ENCODE peak calls at places on chromosomes 12 and 14, in five cellular contexts. Q is uterus, P is hepatocyte, G is psoas muscle, O is left ventricle myocardium inferior. N is an unnamed sample. For H3K9me3, the result is how much of the 10 kb centered on the place peaks cover.

GRCh38 chr12:14841761-14842160 is 1.6 kb downstream of the ART4 start:
- DNase-seq in P (peak), O (peak), G (peak), Q (peak), N (peak)

GRCh38 chr14:28756896-28757570 is 9.6 kb upstream of the FOXG1 start:
- DNase-seq in O (no peak), P (peak), Q (no peak), G (no peak), N (peak)

GRCh38 chr12:14238224-14238792 is 127.2 kb upstream of the ATF7IP start:
- DNase-seq in Q (no peak), P (peak), G (no peak), O (no peak), N (no peak)

GRCh38 chr14:80425686-80426085 is 214.4 kb upstream of the DIO2 start:
- DNase-seq in Q (no peak), G (no peak), O (no peak), P (peak), N (no peak)

GRCh38 chr12:18983854-18984253 is 145.7 kb upstream of the PLEKHA5 start:
- DNase-seq in Q (no peak), P (no peak), G (no peak), O (no peak), N (no peak)

GRCh38 chr12:104911942-104912341 is 46.1 kb downstream of the SLC41A2 start:
- DNase-seq in O (no peak), P (no peak), G (no peak), Q (no peak), N (no peak)

GRCh38 chr14:38611928-38612327 is 356.0 kb upstream of the CLEC14A start:
- DNase-seq in Q (no peak), G (no peak), P (no peak), O (no peak), N (no peak)

GRCh38 chr14:90087433-90087832 is 25.6 kb downstream of the KCNK13 start:
- DNase-seq in Q (no peak), O (peak), G (peak), P (no peak), N (no peak)

GRCh38 chr14:88825503-88825902 is 1.1 kb downstream of the TTC8 start:
- DNase-seq in Q (no peak), O (no peak), G (no peak), P (no peak), N (no peak)

GRCh38 chr12:14214495-14214894 is 151.0 kb upstream of the ATF7IP start:
- DNase-seq in O (no peak), P (no peak), G (no peak), Q (no peak), N (no peak)

GRCh38 chr14:23563473-23564180 is 4.0 kb downstream of the AP1G2 start:
- DNase-seq in P (no peak), O (no peak), Q (no peak), G (no peak), N (no peak)

GRCh38 chr14:49427117-49427516 is 159.1 kb downstream of the RPS29 start:
- DNase-seq in G (no peak), Q (no peak), O (no peak), P (no peak), N (peak)

GRCh38 chr12:30515351-30515750 is 180.3 kb downstream of the IPO8 start:
- DNase-seq in O (no peak), G (no peak), P (peak), Q (no peak), N (no peak)

GRCh38 chr12:108117163-108117849 is 11.8 kb upstream of the WSCD2 start:
- DNase-seq in Q (no peak), G (no peak), P (no peak), O (no peak), N (peak)

GRCh38 chr12:123058471-123058870 is 78.0 kb downstream of the ARL6IP4 start:
- DNase-seq in O (no peak), P (no peak), G (no peak), Q (no peak), N (no peak)

GRCh38 chr14:101571004-101571403 is 9.7 kb downstream of the DIO3 start:
- DNase-seq in G (no peak), O (no peak), Q (no peak), P (no peak), N (no peak)

GRCh38 chr12:75526655-75527511 is 15.5 kb upstream of the KRR1 start:
- DNase-seq in O (no peak), G (no peak), Q (no peak), P (peak), N (peak)

GRCh38 chr12:48998497-48999353 is 450 bp downstream of the DDN start:
- DNase-seq in G (peak), P (peak), O (no peak), Q (no peak), N (peak)

GRCh38 chr12:67394600-67394999 is 125.4 kb downstream of the CAND1 start:
- DNase-seq in G (peak), Q (peak), O (peak), P (no peak), N (peak)

GRCh38 chr14:92560106-92560865 is 46.7 kb downstream of the RIN3 start:
- DNase-seq in Q (no peak), P (no peak), O (no peak), G (no peak), N (no peak)

GRCh38 chr14:88998027-88998426 is 173.6 kb downstream of the TTC8 start:
- DNase-seq in O (no peak), P (no peak), G (no peak), Q (no peak), N (no peak)

GRCh38 chr14:23056257-23056955 is 914 bp downstream of the CDH24 start:
- DNase-seq in G (peak), O (peak), P (peak), Q (peak), N (peak)

GRCh38 chr14:63897706-63898105 is 44.9 kb downstream of the SYNE2 start:
- DNase-seq in P (no peak), Q (no peak), G (no peak), O (no peak), N (no peak)

GRCh38 chr12:67693895-67694294 is 45.4 kb downstream of the DYRK2 start:
- DNase-seq in G (no peak), O (no peak), P (no peak), Q (no peak), N (no peak)

GRCh38 chr14:68694516-68695235 is 98.2 kb downstream of the ZFP36L1 start:
- DNase-seq in G (no peak), Q (peak), P (no peak), O (no peak), N (no peak)

GRCh38 chr12:6183689-6184441 is 16.3 kb upstream of the CD9 start:
- DNase-seq in P (no peak), O (no peak), Q (no peak), G (no peak), N (peak)

GRCh38 chr14:94015223-94015622 is 10.9 kb upstream of the OTUB2 start:
- DNase-seq in G (no peak), O (no peak), Q (no peak), P (no peak), N (no peak)

GRCh38 chr14:72738181-72738611 is 155.7 kb downstream of the DPF3 start:
- DNase-seq in G (no peak), O (no peak), Q (no peak), P (no peak), N (no peak)

GRCh38 chr12:2902287-2902880 is 11.7 kb downstream of the TULP3 start:
- DNase-seq in Q (peak), G (no peak), O (no peak), P (peak), N (no peak)

GRCh38 chr12:104243551-104243950 is 28.0 kb downstream of the TXNRD1 start:
- DNase-seq in P (no peak), Q (no peak), G (no peak), O (no peak), N (no peak)

GRCh38 chr12:12800406-12801180 is 12.6 kb upstream of the DDX47 start:
- DNase-seq in P (peak), G (no peak), O (no peak), Q (no peak), N (peak)

GRCh38 chr12:88816201-88816600 is 235.9 kb upstream of the KITLG start:
- DNase-seq in O (no peak), G (no peak), P (no peak), Q (no peak), N (no peak)

GRCh38 chr12:4289334-4289878 is 15.8 kb downstream of the CCND2 start:
- DNase-seq in O (no peak), G (no peak), P (no peak), Q (no peak), N (peak)

GRCh38 chr12:125186471-125187147 is 121.4 kb downstream of the AACS start:
- DNase-seq in P (no peak), O (no peak), Q (no peak), G (no peak), N (peak)

DNA sequence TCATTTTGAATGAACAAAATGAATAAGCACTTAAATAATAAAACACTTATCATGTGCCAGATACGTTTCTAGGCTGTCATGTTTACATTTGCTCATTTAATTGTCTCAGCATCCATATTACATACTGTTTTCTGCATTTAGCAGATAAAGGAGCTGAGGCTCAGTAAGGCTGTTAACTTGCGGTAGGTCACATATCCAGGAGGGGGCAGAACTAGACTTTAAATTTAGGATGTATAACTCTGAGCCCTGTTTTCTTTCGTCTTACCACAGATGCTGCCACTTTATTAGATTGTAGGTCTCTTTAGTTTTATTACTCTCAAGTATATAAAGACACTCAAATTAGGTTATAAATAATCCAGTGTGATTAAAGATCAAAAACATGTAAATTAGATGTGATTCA is 17.7 kb downstream of the IRAK4 start:
- DNase-seq in Q (no peak), P (peak), G (no peak), O (no peak), N (no peak)
- TF ChIP-seq CTCF in Q (no peak), P (peak), G (peak), O (peak), N (peak)

GRCh38 chr12:93482721-93483120 is 15.4 kb downstream of the MRPL42 start:
- DNase-seq in O (no peak), Q (no peak), G (no peak), P (no peak), N (no peak)

GRCh38 chr12:93483151-93483807 is 16.0 kb downstream of the MRPL42 start:
- DNase-seq in P (no peak), Q (no peak), O (no peak), G (no peak), N (no peak)

DNA sequence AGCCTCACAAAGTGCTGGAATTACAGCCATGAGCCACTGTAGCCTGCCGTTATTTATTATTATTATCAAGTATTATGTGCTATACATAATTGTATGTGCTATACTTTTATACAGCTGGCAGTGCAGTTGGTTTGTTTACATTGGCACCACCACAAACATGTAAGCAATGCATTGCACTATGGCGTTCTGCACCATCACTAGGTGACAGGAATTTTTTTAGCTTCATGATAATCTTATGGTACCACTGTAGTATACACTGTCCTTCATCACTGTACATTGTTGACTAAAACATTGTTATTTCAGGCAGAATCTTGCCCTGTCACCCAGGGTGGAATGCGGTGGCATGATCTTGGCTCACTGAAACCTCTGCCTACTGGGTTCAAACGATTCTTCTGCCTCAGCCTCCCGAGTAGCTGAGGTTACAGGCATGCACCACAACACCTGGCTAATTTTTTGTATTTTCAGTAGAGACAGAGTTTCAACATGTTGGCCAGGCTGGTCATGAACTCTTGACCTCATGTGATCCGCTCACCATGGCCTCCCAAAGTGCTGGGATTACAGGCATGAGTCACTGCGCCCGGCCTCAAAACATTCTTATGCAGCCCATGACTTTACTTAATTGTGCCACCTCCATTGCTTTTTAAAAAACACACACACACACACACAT is 17.1 kb downstream of the MRPL42 start:
- DNase-seq in Q (no peak), O (no peak), P (no peak), G (no peak), N (no peak)
- H3K4me3 ChIP-seq in Q (no peak), O (no peak), P (no peak), G (no peak), N (no peak)

GRCh38 chr14:104246401-104247335 is 108.3 kb downstream of the KIF26A start:
- DNase-seq in O (no peak), G (no peak), Q (peak), P (no peak), N (no peak)
- H3K9me3 ChIP-seq in O (under half), G (under half), Q (under half), P (under half), N (under half)

DNA sequence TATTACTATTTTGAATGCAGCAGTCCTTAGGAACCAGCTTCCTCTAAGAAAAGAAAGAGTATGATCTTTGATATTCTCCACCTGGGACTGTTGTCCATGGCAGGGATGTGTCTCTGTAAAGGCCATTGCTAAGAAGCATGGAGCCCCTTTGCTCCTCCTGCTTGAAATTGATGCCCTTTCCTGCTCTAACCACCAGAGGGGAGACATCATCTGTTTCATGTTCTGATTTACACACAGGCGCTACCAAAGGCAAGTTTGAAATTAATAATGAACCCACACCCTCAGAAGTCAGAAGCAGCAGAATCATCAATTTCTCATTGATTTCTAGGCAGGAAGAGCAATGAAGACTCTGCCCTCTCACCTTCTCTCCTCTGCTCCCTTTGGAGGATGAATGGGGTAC is 253.8 kb downstream of the RMST start:
- DNase-seq in P (peak), O (no peak), Q (no peak), G (no peak), N (peak)
- TF ChIP-seq CTCF in P (peak), O (peak), Q (no peak), G (no peak), N (peak)

DNA sequence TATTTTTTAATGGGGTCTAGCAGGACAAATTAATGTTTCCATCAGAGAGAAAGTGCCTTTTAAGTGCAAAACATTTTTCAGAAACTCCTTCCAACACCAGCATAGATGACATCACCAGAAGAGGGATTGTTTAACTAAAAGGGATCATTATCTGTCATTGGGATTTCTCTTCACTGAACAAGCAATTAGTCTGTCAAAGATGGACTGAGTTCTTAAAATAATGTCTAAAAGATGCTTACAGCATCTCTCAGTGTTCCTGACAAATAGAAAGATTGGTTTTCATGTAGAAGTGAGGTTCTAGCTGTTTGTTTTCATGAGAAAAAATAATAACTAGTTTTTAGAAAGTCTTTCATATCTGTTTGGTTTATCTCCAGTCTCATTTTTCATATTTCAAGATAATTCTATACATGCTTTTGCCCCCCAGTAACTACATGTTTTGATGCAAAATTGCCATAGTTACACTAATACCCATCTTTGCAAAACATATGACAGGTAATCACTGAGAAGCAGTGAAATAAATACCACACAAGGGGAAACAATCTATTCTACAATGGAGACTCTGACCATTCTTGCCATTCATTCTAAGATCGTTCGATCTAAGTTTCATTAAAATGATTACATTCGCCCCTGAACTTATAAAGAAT is 850.3 kb downstream of the GALC start:
- DNase-seq in P (no peak), O (no peak), G (no peak), Q (no peak), N (no peak)
- H3K4me3 ChIP-seq in P (no peak), O (no peak), G (no peak), Q (no peak), N (no peak)

GRCh38 chr12:115023898-115024297 is 339.9 kb upstream of the TBX3 start:
- DNase-seq in G (no peak), P (no peak), O (no peak), Q (no peak), N (no peak)

GRCh38 chr12:115023279-115023678 is 339.3 kb upstream of the TBX3 start:
- DNase-seq in Q (no peak), O (peak), G (no peak), P (no peak), N (no peak)

GRCh38 chr12:115017346-115017745 is 333.4 kb upstream of the TBX3 start:
- DNase-seq in Q (no peak), G (no peak), P (no peak), O (no peak), N (no peak)

GRCh38 chr12:115024531-115024930 is 340.6 kb upstream of the TBX3 start:
- DNase-seq in P (no peak), Q (no peak), O (no peak), G (no peak), N (no peak)

DNA sequence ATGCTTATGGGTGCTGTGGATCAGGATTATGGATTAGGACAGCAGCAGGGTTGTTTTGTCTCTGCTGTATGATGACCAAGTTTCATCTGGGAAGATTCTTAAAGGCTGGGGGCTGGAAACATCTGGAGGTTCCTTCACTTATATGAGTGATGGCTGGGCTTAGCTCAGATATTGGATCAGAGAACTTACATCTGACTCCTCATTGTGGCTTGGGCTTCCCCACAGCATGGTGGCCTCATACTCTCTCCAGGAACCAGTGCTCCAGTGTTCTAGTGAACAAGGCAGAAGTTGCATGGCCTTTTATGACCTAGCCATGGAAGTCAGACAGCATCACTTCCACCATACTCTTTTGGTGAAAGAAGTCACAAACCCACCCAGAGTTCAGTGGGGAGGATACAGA is 336.1 kb upstream of the TBX3 start:
- DNase-seq in P (no peak), G (no peak), Q (no peak), O (no peak), N (no peak)
- H3K9me3 ChIP-seq in P (under half), G (under half), Q (under half), O (under half), N (under half)

GRCh38 chr12:68789144-68789878 is 18.7 kb upstream of the MDM2 start:
- DNase-seq in P (peak), O (no peak), G (no peak), Q (no peak), N (no peak)

GRCh38 chr12:68788554-68789143 is 19.3 kb upstream of the MDM2 start:
- DNase-seq in O (no peak), G (no peak), Q (no peak), P (no peak), N (no peak)

GRCh38 chr12:68785358-68785757 is 22.6 kb upstream of the MDM2 start:
- DNase-seq in P (no peak), Q (no peak), G (no peak), O (no peak), N (no peak)

GRCh38 chr12:68785823-68786222 is 22.2 kb upstream of the MDM2 start:
- DNase-seq in Q (no peak), P (no peak), G (no peak), O (no peak), N (no peak)

GRCh38 chr12:68786929-68787328 is 21.0 kb upstream of the MDM2 start:
- DNase-seq in P (no peak), O (no peak), G (no peak), Q (no peak), N (no peak)
- TF ChIP-seq CTCF in P (peak), O (no peak), G (peak), Q (no peak), N (peak)

N was measured in endodermal cell.